ENCODE peak calls at places on chromosomes 4 and X, in four cellular contexts. I, Z, N and G are unnamed samples.

GRCh38 chrX:83185887-83186286 is 322.2 kb upstream of the POU3F4 start:
- DNase-seq in I (no peak), Z (no peak), N (no peak), G (no peak)

GRCh38 chr4:115030281-115030680 is 83.1 kb downstream of the NDST4 start:
- DNase-seq in I (no peak), Z (no peak), N (no peak), G (no peak)

GRCh38 chrX:15988661-15989603 is 134.3 kb upstream of the AP1S2 start:
- DNase-seq in I (no peak), Z (no peak), N (no peak), G (no peak)

GRCh38 chr4:98181815-98182214 is 38.5 kb upstream of the STPG2 start:
- DNase-seq in I (no peak), Z (no peak), N (no peak), G (no peak)

GRCh38 chr4:111066887-111067286 is 444.0 kb upstream of the PITX2 start:
- DNase-seq in I (no peak), Z (no peak), N (no peak), G (no peak)

GRCh38 chr4:87633239-87633638 is 16.8 kb upstream of the DMP1 start:
- DNase-seq in I (no peak), Z (no peak), N (no peak), G (no peak)

GRCh38 chrX:150201841-150202240 is 161.3 kb upstream of the MAMLD1 start:
- DNase-seq in I (no peak), Z (no peak), N (no peak), G (no peak)

GRCh38 chr4:46441116-46441859 is 51.4 kb upstream of the GABRA2 start:
- DNase-seq in I (no peak), Z (no peak), N (no peak), G (no peak)

GRCh38 chrX:2974946-2975345 is 31.4 kb upstream of the ARSH start:
- DNase-seq in I (no peak), Z (no peak), N (no peak), G (no peak)

GRCh38 chr4:13492752-13493151 is 8.6 kb upstream of the RAB28 start:
- DNase-seq in I (no peak), Z (no peak), N (no peak), G (no peak)

GRCh38 chr4:174058846-174059245 is 224.6 kb downstream of the FBXO8 start:
- DNase-seq in I (no peak), Z (no peak), N (no peak), G (no peak)

GRCh38 chr4:163391756-163392155 is 48.1 kb downstream of the NPY5R start:
- DNase-seq in I (no peak), Z (no peak), N (no peak), G (no peak)

GRCh38 chr4:17024430-17024829 is 126.0 kb upstream of the LDB2 start:
- DNase-seq in I (no peak), Z (no peak), N (no peak), G (no peak)

GRCh38 chrX:25017667-25018247 is 2.0 kb upstream of the ARX start:
- DNase-seq in I (no peak), Z (no peak), N (no peak), G (no peak)

GRCh38 chrX:152674135-152674534 is 24.5 kb upstream of the MAGEA3 start:
- DNase-seq in I (no peak), Z (no peak), N (no peak), G (no peak)
- TF ChIP-seq TAF1 in I (no peak), Z (no peak), N (no peak), G (no peak)

GRCh38 chrX:40172169-40172979 is 74.6 kb upstream of the BCOR start:
- DNase-seq in I (no peak), Z (no peak), N (no peak), G (no peak)
- TF ChIP-seq POLR2A in I (no peak), Z (no peak), N (peak), G (no peak)

GRCh38 chr4:26482508-26483462 is 7.5 kb downstream of the CCKAR start:
- DNase-seq in I (no peak), Z (no peak), N (no peak), G (no peak)
- TF ChIP-seq TAF1 in I (no peak), Z (no peak), N (no peak), G (no peak)

GRCh38 chrX:53281321-53281822 is at the start of gene IQSEC2:
- DNase-seq in I (no peak), Z (no peak), N (no peak), G (no peak)
- TF ChIP-seq POLR2A in I (no peak), Z (no peak), N (no peak), G (no peak)

GRCh38 chr4:95250544-95251137 is 298.1 kb downstream of the UNC5C start:
- DNase-seq in I (no peak), Z (no peak), N (no peak), G (no peak)
- TF ChIP-seq TAF1 in I (no peak), Z (no peak), N (no peak), G (no peak)

GRCh38 chr4:7297881-7298280 is 105.5 kb downstream of the SORCS2 start:
- DNase-seq in I (no peak), Z (no peak), N (no peak), G (no peak)
- TF ChIP-seq POLR2A in I (no peak), Z (no peak), N (no peak), G (no peak)

GRCh38 chr4:18664051-18664450 is 642.5 kb upstream of the LCORL start:
- DNase-seq in I (no peak), Z (no peak), N (no peak), G (no peak)

GRCh38 chr4:18669390-18669789 is 647.8 kb upstream of the LCORL start:
- DNase-seq in I (no peak), Z (no peak), N (no peak), G (no peak)

GRCh38 chr4:18675586-18675985 is 654.0 kb upstream of the LCORL start:
- DNase-seq in I (no peak), Z (no peak), N (no peak), G (no peak)

GRCh38 chr4:18666322-18666721 is 644.8 kb upstream of the LCORL start:
- DNase-seq in I (no peak), Z (no peak), N (no peak), G (no peak)

GRCh38 chr4:18670034-18670433 is 648.5 kb upstream of the LCORL start:
- DNase-seq in I (no peak), Z (no peak), N (no peak), G (no peak)
- TF ChIP-seq TAF1 in I (no peak), Z (no peak), N (no peak), G (no peak)